ENCODE peak calls at places on chromosomes 1 and 21, in seven cellular contexts. O, H, E, G, R, B and A are unnamed samples.

GRCh38 chr1:226661965-226662364 is 77.1 kb downstream of the ITPKB start:
- DNase-seq in O (no peak), H (no peak), E (no peak), G (no peak), R (no peak), B (no peak), A (no peak)

GRCh38 chr21:21163904-21164303 is 165.7 kb downstream of the NCAM2 start:
- DNase-seq in O (no peak), H (no peak), E (no peak), G (no peak), R (peak), B (peak), A (no peak)

GRCh38 chr1:12208271-12208670 is 21.6 kb upstream of the VPS13D start:
- DNase-seq in O (no peak), H (no peak), E (no peak), G (no peak), R (no peak), B (no peak), A (no peak)

GRCh38 chr1:51976831-51977602 is 13.5 kb downstream of the RAB3B start:
- DNase-seq in O (no peak), H (no peak), E (no peak), G (no peak), R (no peak), B (no peak), A (no peak)

GRCh38 chr1:39540504-39541031 is 36.0 kb downstream of the PABPC4 start:
- DNase-seq in O (no peak), H (no peak), E (peak), G (peak), R (no peak), B (no peak), A (no peak)

GRCh38 chr1:218164111-218164929 is 120.8 kb upstream of the RRP15 start:
- DNase-seq in O (no peak), H (no peak), E (no peak), G (peak), R (no peak), B (peak), A (no peak)

GRCh38 chr1:42973304-42973703 is 14.6 kb upstream of the SLC2A1 start:
- DNase-seq in O (no peak), H (no peak), E (no peak), G (no peak), R (no peak), B (no peak), A (no peak)

GRCh38 chr1:44049839-44050238 is 18.6 kb upstream of the SLC6A9 start:
- DNase-seq in O (no peak), H (no peak), E (no peak), G (no peak), R (no peak), B (no peak), A (no peak)

GRCh38 chr1:224434447-224435317 is at the start of gene WDR26:
- DNase-seq in O (peak), H (peak), E (peak), G (peak), R (peak), B (peak), A (peak)

GRCh38 chr1:234553241-234554156 is 56.5 kb downstream of the IRF2BP2 start:
- DNase-seq in O (no peak), H (no peak), E (no peak), G (no peak), R (no peak), B (no peak), A (no peak)

GRCh38 chr1:178407662-178408061 is 89.1 kb downstream of the CLEC20A start:
- DNase-seq in O (no peak), H (no peak), E (no peak), G (no peak), R (no peak), B (no peak), A (no peak)

GRCh38 chr1:167520711-167521206 is 2.4 kb upstream of the CD247 start:
- DNase-seq in O (no peak), H (no peak), E (no peak), G (no peak), R (no peak), B (no peak), A (no peak)

GRCh38 chr1:167137285-167138192 is 43.7 kb downstream of the STYXL2 start:
- DNase-seq in O (no peak), H (no peak), E (no peak), G (no peak), R (no peak), B (no peak), A (no peak)

GRCh38 chr21:46634966-46635323 is 529 bp upstream of the PRMT2 start:
- DNase-seq in O (no peak), H (peak), E (peak), G (no peak), R (peak), B (no peak), A (no peak)

GRCh38 chr1:25431495-25432363 is 1.0 kb downstream of the MACO1 start:
- DNase-seq in O (no peak), H (no peak), E (no peak), G (no peak), R (no peak), B (no peak), A (no peak)

DNA sequence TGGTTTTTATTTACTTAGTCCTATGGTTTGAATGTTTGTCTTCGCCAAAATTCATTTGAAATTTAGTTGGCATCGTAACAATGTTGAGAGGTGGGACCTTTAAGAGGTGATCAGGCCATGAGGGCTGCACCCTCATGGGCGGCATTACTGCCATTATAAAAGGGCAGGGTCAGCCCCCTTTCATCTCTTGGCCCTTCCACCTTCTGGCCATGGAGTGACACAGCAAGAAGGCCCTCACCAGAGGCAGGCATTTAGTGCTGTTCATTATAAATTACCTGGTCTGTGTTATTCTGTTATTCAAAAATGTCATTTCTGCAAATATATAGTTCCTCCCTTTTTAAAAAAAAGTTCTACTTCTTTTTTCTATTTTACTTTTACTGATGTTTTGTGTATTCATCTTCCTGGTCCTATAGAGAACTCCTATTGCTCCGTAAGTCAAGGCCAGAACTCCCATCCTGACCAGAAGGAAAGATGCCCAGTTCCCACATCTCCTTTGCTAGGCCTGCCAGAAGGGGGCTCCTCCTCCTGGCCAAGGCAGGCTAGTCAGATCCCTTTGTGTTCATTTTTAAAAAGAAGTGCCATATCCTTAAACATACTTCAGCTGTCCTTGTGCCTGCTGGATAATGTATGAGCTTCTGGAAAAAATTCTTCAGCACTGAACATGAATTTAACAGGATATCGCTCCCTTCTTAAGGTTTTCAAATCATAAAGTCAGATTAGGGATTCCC is 10.0 kb upstream of the LBR start:
- DNase-seq in O (no peak), H (no peak), E (no peak), G (no peak), R (no peak), B (no peak), A (no peak)
- TF ChIP-seq CTCF in O (peak), H (peak), E (peak), G (peak), R (peak), B (peak), A (peak)

GRCh38 chr1:91020967-91021685 is 709 bp downstream of the ZNF644 start:
- DNase-seq in O (peak), H (peak), E (peak), G (peak), R (peak), B (peak), A (no peak)

GRCh38 chr1:91015358-91015780 is 6.5 kb downstream of the ZNF644 start:
- DNase-seq in O (no peak), H (no peak), E (no peak), G (no peak), R (no peak), B (no peak), A (no peak)

GRCh38 chr1:91020486-91020885 is 1.3 kb downstream of the ZNF644 start:
- DNase-seq in O (no peak), H (no peak), E (no peak), G (no peak), R (no peak), B (no peak), A (no peak)

GRCh38 chr1:91015794-91016550 is 5.9 kb downstream of the ZNF644 start:
- DNase-seq in O (no peak), H (no peak), E (no peak), G (no peak), R (no peak), B (no peak), A (no peak)

DNA sequence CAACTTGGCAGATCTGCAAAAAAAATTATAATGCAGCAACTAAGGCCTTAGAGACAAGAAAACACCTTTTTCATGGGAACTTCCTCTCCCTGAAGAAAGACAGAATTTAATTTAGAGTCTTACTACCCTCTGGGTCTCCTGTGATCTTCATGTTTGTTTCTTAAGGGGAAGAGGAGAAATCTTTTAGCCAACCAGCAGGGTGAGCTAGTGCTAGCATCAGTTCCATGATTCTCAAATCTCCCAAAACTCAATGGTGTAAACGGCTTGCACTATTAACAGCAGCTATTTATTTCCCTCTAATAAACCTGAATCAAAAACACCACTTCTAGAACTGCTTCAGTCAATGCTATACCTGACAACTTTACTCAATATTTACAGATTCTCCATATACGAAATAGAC is 3.8 kb downstream of the ZNF644 start:
- DNase-seq in O (no peak), H (no peak), E (no peak), G (no peak), R (no peak), B (no peak), A (no peak)
- TF ChIP-seq CTCF in O (peak), H (peak), E (peak), G (peak), R (peak), B (peak), A (peak)

GRCh38 chr1:154352581-154353459 is 27.5 kb downstream of the ATP8B2 start:
- DNase-seq in O (no peak), H (no peak), E (no peak), G (peak), R (no peak), B (peak), A (no peak)
- TF ChIP-seq CTCF in O (peak), H (no peak), E (peak), G (no peak), R (peak), B (peak), A (peak)

GRCh38 chr1:90561926-90562325 is 155.2 kb downstream of the BARHL2 start:
- DNase-seq in O (no peak), H (no peak), E (no peak), G (no peak), R (no peak), B (no peak), A (no peak)
- TF ChIP-seq CTCF in O (no peak), H (peak), E (no peak), G (no peak), R (peak), B (no peak), A (no peak)

GRCh38 chr1:77802026-77802425 is 22.6 kb downstream of the MIGA1 start:
- DNase-seq in O (no peak), H (no peak), E (no peak), G (no peak), R (no peak), B (no peak), A (no peak)

GRCh38 chr1:77797991-77798390 is 18.5 kb downstream of the MIGA1 start:
- DNase-seq in O (no peak), H (no peak), E (no peak), G (no peak), R (no peak), B (no peak), A (no peak)

GRCh38 chr1:77794550-77794949 is 15.1 kb downstream of the MIGA1 start:
- DNase-seq in O (no peak), H (no peak), E (no peak), G (no peak), R (no peak), B (no peak), A (no peak)

GRCh38 chr1:77796695-77797405 is 17.4 kb downstream of the MIGA1 start:
- DNase-seq in O (no peak), H (no peak), E (no peak), G (no peak), R (no peak), B (no peak), A (no peak)
- TF ChIP-seq CTCF in O (no peak), H (no peak), E (peak), G (no peak), R (no peak), B (no peak), A (no peak)

DNA sequence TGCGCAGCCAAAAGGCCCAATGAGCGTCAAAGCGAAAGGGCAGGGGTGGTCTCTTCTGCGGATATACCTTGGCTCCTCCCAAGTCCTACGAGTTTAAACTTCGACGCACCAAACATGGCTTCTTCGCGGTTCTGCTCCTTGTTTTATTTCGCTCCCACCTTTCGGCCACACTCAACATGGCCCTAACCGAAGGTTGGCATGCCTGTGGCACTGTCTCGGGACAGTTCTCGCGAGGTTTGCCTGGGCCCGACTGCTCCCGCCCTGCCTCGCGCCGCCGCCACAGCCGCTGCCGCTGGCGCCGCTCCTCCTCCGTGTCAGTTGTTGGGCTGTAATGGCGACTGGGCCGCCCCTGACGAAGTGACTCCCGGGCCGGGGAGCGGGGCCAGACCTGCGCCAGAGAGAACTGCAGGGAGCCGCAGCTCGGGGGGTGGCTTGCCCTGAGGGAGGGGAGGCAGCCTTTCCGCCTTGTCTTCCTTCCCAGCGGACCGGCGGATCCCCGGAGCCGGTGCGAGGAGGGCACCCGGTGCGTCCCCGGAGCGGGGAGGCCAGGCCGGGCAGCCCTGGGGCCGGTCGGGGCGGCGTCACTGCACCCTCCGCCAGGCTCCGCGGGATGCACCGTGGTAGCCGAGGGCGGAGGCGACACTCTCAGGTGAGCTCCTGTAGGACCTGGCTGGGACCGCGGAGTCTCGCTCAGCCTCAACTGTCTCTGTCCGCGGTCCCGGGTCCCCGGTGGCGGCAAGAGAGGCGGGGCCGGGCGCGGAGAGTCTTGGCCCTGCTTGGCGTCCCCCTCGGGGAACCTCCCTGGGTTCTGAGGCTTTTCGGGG is at the start of gene CEP350:
- DNase-seq in O (peak), H (peak), E (peak), G (peak), R (peak), B (peak), A (no peak)
- TF ChIP-seq CTCF in O (no peak), H (no peak), E (peak), G (no peak), R (no peak), B (no peak), A (no peak)

GRCh38 chr1:50421366-50421748 is 1.9 kb downstream of the DMRTA2 start:
- DNase-seq in O (no peak), H (no peak), E (no peak), G (no peak), R (no peak), B (no peak), A (no peak)
- TF ChIP-seq CTCF in O (no peak), H (no peak), E (no peak), G (no peak), R (no peak), B (no peak), A (no peak)